ENCODE peak calls at places on chromosomes 13 and 19, in five cellular contexts. O, P, D, Q and X are unnamed samples.
A peak's percentile ranks its signal among the peaks of the same experiment; 100 is the strongest.

GRCh38 chr13:45333973-45334922 is 6.7 kb downstream of the TPT1 start:
- DNase-seq in O (peak; percentile 62), P (no peak), Q (no peak), D (no peak), X (no peak)

GRCh38 chr19:57096640-57097361 is 23.0 kb upstream of the USP29 start:
- DNase-seq in Q (no peak), O (no peak), P (no peak), D (no peak), X (no peak)

GRCh38 chr13:53170910-53171309 is 142.3 kb downstream of the OLFM4 start:
- DNase-seq in P (no peak), Q (no peak), D (no peak), O (no peak), X (no peak)

GRCh38 chr13:84574851-84575250 is 692.6 kb upstream of the SLITRK1 start:
- DNase-seq in P (no peak), D (peak; percentile 2), Q (no peak), O (peak; percentile 16), X (no peak)

GRCh38 chr19:35797663-35798062 is 15.0 kb downstream of the PRODH2 start:
- DNase-seq in Q (no peak), P (peak; percentile 80), D (no peak), O (no peak), X (no peak)

GRCh38 chr13:71021810-71022422 is 845.1 kb downstream of the DACH1 start:
- DNase-seq in O (no peak), D (no peak), P (no peak), Q (no peak), X (no peak)

GRCh38 chr13:113495494-113496251 is 5.2 kb upstream of the DCUN1D2 start:
- DNase-seq in P (peak; percentile 68), O (peak; percentile 41), Q (no peak), D (no peak), X (no peak)

GRCh38 chr13:67200605-67201004 is 29.5 kb downstream of the PCDH9 start:
- DNase-seq in Q (no peak), P (no peak), D (peak; percentile 8), O (no peak), X (no peak)

GRCh38 chr19:5558101-5558621 is 9.6 kb downstream of the TINCR start:
- DNase-seq in D (peak; percentile 9), Q (no peak), P (no peak), O (no peak), X (no peak)

GRCh38 chr13:67228909-67229308 is 1.2 kb downstream of the PCDH9 start:
- DNase-seq in O (peak; percentile 32), D (no peak), Q (no peak), P (no peak), X (no peak)

GRCh38 chr19:45768644-45769053 is 403 bp downstream of the SIX5 start:
- DNase-seq in O (peak; percentile 41), D (no peak), P (peak; percentile 87), Q (no peak), X (no peak)

GRCh38 chr13:52084971-52085370 is 43.9 kb downstream of the NEK5 start:
- DNase-seq in P (no peak), D (no peak), O (no peak), Q (no peak), X (no peak)

GRCh38 chr13:113405481-113406300 is 41.8 kb upstream of the GRTP1 start:
- DNase-seq in O (no peak), Q (no peak), P (peak; percentile 61), D (no peak), X (peak; percentile 74)

GRCh38 chr19:17076539-17076919 is 952 bp downstream of the MYO9B start:
- DNase-seq in P (peak; percentile 62), D (no peak), Q (no peak), O (no peak), X (no peak)

GRCh38 chr19:12842511-12842910 is 4.2 kb downstream of the MAST1 start:
- DNase-seq in Q (no peak), O (no peak), P (no peak), D (no peak), X (no peak)

GRCh38 chr19:17234911-17235617 is 9.0 kb downstream of the OCEL1 start:
- DNase-seq in P (peak; percentile 89), O (peak; percentile 38), D (peak; percentile 86), Q (peak; percentile 39), X (no peak)

DNA sequence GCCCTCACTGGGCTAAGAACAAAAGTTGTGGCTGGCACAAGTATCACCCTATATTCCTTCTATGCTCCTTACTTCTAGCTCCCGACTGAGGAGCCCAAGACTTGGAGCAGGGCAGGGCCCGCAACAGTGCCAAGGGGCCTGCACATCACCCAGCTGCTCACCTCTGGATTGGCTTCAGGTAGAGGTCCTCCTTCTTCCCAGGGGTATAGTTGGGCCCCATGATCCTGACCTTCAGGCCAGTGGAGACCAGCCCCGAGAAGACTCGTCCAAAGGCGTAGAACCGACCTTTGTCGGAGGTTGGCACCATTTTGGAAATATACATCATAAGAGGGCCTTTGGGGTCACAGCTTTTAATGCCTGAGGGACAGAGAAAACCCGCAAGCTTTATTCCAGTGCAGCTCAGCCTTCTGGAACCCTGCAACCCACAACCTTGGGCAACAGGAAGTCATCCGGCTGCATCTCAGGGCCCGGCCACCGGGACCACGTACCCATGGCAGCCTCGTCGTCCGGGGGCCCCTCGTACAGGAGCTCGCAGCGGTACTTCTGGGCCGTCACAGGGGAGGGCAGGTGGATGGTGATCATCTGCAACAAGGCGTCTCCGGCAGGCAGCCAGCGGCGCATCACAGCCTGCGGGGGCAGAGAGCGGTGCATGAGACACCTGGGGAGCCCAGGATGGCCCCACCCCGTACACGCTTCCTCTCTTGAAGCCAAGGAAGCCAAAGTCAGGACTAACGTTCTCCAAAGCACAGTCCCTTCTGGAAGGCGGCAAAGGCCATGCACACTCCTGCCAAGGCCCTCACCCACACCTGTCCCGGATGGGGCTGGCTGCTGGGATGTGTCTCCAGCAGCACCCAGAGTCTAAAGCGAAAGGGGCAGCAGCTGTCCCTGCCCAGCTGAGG is 4.7 kb downstream of the EEF2 start:
- DNase-seq in O (no peak), P (no peak), Q (no peak), D (peak; percentile 22), X (no peak)
- H3K27ac ChIP-seq in O (no peak overlapping the region), P (no peak overlapping the region), Q (no peak overlapping the region), D (no peak overlapping the region), X (no peak overlapping the region)

DNA sequence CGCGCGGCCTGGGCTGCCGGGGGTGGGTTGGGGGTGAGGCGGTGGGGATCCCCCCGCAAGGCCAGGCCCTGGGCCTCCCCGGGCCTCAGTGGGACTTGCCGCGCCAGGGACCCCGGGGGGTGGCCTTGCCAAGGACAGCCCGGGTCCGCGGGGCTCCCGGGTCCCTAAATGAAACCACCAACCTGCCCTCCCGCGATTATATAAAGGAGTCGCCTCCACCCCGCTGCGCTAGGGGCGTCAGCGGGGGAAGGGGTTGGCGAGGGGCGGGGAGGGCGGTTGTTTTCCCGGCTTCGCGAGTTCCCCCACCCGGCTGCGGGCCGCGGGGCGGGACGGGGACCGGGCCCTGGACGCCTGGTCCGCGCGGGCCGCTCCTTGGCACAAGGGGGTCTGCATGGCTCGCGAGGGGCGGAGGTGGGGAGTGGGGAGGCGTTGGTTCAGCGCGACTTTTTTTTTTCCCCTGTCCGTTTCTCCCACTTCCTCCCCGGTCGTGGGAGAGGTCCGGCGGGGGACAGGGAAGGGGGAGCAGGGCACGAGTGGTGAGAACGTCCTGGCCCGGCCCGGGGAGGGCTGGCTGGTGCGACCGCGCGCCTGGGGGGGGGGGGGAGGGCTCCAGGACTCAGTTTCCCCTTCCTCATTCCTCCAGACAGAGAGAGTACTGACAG is 828 bp upstream of the ZBTB7A start:
- DNase-seq in Q (no peak), P (peak; percentile 87), O (no peak), D (peak; percentile 84), X (no peak)
- TF ChIP-seq CTCF in Q (no peak), P (no peak), O (no peak), D (no peak), X (no peak)

GRCh38 chr13:109645831-109646230 is 140.6 kb downstream of the IRS2 start:
- DNase-seq in Q (no peak), O (no peak), P (peak; percentile 76), D (no peak), X (no peak)
- H3K27ac ChIP-seq in Q (peak overlapping the region; percentile 92), O (no peak overlapping the region), P (no peak overlapping the region), D (peak overlapping the region; percentile 45), X (no peak overlapping the region)

GRCh38 chr19:48967346-48968178 is 2.5 kb downstream of the FTL start:
- DNase-seq in D (no peak), P (no peak), Q (peak; percentile 38), O (peak; percentile 67), X (no peak)
- TF ChIP-seq CTCF in D (no peak), P (no peak), Q (no peak), O (no peak), X (no peak)

DNA sequence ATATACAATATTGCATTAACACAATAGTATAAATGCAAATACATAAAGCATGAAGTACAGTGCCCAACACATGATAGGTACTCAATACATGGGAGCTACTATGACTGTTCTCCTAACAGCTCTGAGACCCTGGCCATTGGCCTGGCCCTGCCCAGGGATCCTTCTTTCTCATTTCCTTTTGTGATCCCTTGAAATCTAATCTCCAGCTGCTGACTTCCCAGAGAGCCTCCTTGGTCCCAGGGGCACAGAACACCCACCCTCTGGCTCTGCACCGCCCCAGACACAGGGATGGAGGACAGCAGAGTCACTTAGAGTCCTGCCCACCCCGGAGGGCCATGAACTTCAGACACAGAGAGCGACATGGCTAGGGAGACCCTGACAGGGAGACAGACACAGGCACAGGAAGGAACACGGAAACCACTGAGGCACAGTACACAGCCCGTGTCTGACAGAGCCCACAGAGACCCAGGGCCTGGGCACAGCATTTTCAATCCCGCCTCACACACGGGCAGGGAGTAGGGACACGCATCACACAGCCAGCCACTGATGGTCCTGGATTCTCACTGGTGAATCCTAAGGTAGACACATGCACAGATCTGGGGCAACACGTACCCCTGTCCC is 4.2 kb upstream of the SYCN start:
- DNase-seq in D (no peak), Q (no peak), P (no peak), O (no peak), X (no peak)
- H3K27ac ChIP-seq in D (no peak overlapping the region), Q (no peak overlapping the region), P (no peak overlapping the region), O (no peak overlapping the region), X (no peak overlapping the region)

DNA sequence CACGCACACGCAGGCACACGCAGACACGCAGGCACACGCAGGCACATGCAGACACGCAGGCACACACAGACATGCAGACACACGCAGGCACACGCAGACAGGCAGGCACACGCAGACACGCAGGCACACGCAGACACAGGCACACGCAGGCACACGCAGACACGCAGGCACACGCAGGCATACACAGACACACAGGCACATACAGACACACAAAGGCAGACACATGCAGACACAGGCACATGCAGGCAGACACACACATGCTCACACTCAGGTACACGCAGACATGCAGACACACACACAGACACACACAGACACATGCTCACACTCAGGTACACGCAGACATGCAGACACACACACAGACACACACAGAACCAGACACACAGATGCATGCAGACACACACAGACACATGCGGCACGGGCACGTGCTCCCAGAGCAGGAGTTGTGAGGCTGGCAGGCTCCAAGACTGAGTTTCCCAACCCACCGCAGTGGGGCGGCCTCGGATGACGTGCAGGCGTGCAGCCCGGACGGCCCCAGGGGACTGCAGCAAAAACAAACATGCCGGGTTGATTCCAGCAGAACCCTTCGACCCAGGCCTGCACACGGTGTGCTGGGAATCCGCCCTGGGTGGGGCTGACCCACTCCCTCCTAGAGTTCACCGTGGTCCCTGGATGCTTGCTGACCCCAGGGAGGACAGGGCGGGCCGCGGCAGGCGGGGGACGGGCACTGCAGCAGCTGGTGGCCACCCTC is 100.0 kb downstream of the GADD45B start:
- DNase-seq in O (peak; percentile 69), D (peak; percentile 53), Q (no peak), P (no peak), X (no peak)
- TF ChIP-seq CTCF in O (no peak), D (no peak), Q (no peak), P (no peak), X (no peak)

GRCh38 chr13:61247149-61247936 is 168.3 kb downstream of the PCDH20 start:
- DNase-seq in O (no peak), P (peak; percentile 24), D (no peak), Q (no peak), X (no peak)

GRCh38 chr13:61252213-61252612 is 163.4 kb downstream of the PCDH20 start:
- DNase-seq in O (no peak), D (no peak), P (no peak), Q (no peak), X (no peak)

GRCh38 chr13:61246351-61246750 is 169.3 kb downstream of the PCDH20 start:
- DNase-seq in D (no peak), P (no peak), O (no peak), Q (no peak), X (no peak)
- H3K27ac ChIP-seq in D (no peak overlapping the region), P (no peak overlapping the region), O (no peak overlapping the region), Q (no peak overlapping the region), X (no peak overlapping the region)